ENCODE peak calls at places on chromosomes 6 and 20, in seven cellular contexts. K is GM23248, O is fibroblast of lung, I is MM.1S, D is K562, W is mammary epithelial cell, M is hepatocyte. C is an unnamed sample.

GRCh38 chr6:6781172-6781876 is 192.8 kb downstream of the LY86 start:
- DNase-seq in W (peak), O (peak), M (peak), K (peak), D (no peak), I (no peak), C (peak)

GRCh38 chr6:48678390-48678789 is 567.4 kb upstream of the PTCHD4 start:
- DNase-seq in O (no peak), M (no peak), W (no peak), K (no peak), I (no peak), D (no peak), C (no peak)

GRCh38 chr20:52622086-52622485 is 350.1 kb upstream of the TSHZ2 start:
- DNase-seq in W (no peak), D (no peak), M (no peak), K (peak), O (peak), I (no peak), C (no peak)

GRCh38 chr20:43544501-43544900 is 14.3 kb upstream of the SGK2 start:
- DNase-seq in W (no peak), D (no peak), K (no peak), I (no peak), M (no peak), O (no peak), C (no peak)

GRCh38 chr20:4916991-4917881 is 84.1 kb downstream of the SLC23A2 start:
- DNase-seq in O (peak), M (no peak), K (peak), I (no peak), D (no peak), W (peak), C (no peak)

GRCh38 chr6:119129968-119130484 is 51.6 kb upstream of the FAM184A start:
- DNase-seq in K (peak), D (no peak), M (no peak), W (peak), I (no peak), O (peak), C (no peak)

GRCh38 chr6:38720295-38720694 is 5.2 kb downstream of the DNAH8 start:
- DNase-seq in D (no peak), K (no peak), O (no peak), W (peak), I (no peak), M (no peak), C (no peak)

GRCh38 chr6:71012871-71013456 is 56.1 kb upstream of the B3GAT2 start:
- DNase-seq in W (peak), O (peak), K (peak), I (peak), D (peak), M (peak), C (no peak)

GRCh38 chr6:89311530-89311852 is 3.6 kb downstream of the GABRR2 start:
- DNase-seq in O (no peak), K (no peak), D (peak), W (no peak), M (no peak), I (no peak), C (no peak)

GRCh38 chr6:144555078-144555477 is 269.9 kb downstream of the UTRN start:
- DNase-seq in W (no peak), D (no peak), O (no peak), M (no peak), I (no peak), K (no peak), C (no peak)

DNA sequence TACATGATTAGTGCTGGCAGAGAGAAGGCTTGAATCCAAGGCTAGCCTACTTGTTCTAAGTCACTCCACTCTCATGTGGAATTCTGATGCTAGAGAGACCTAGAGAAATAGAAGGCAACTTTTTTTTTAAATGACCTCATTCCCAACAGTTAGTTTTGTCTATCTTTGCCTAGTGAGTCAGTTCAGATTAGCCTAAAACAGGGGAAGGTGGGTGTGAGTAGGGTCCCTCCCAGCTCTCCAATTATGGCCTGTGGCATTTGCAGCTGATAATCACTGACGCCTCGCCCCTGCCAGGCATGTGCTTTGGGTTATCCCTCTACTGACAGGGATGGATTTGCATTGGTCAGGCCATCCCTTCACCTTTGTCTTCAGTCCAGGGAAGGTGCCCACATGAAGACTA is 13.6 kb downstream of the TXLNB start:
- DNase-seq in O (peak), W (no peak), K (peak), D (no peak), M (no peak), I (no peak), C (no peak)
- TF ChIP-seq EZH2 in O (no peak), W (no peak), K (no peak), D (no peak), M (no peak), I (no peak), C (no peak)

GRCh38 chr6:393391-394221 is 2.1 kb downstream of the IRF4 start:
- DNase-seq in I (peak), D (no peak), M (no peak), O (no peak), K (no peak), W (no peak), C (no peak)
- TF ChIP-seq EZH2 in I (no peak), D (no peak), M (no peak), O (peak), K (no peak), W (peak), C (peak)

GRCh38 chr6:41231246-41231645 is 3.1 kb downstream of the TREML4 start:
- DNase-seq in K (no peak), O (no peak), M (no peak), W (no peak), I (no peak), D (no peak), C (no peak)
- TF ChIP-seq EZH2 in K (no peak), O (no peak), M (no peak), W (no peak), I (no peak), D (no peak), C (no peak)

GRCh38 chr20:61859712-61860111 is 206.0 kb downstream of the TAF4 start:
- DNase-seq in W (no peak), K (no peak), D (no peak), I (no peak), M (no peak), O (no peak), C (no peak)

GRCh38 chr20:61861054-61861841 is 204.4 kb downstream of the TAF4 start:
- DNase-seq in W (no peak), M (no peak), O (peak), K (no peak), I (no peak), D (no peak), C (no peak)

GRCh38 chr20:61860588-61860987 is 205.1 kb downstream of the TAF4 start:
- DNase-seq in M (no peak), I (no peak), D (no peak), O (no peak), W (no peak), K (no peak), C (no peak)

GRCh38 chr20:61864481-61864880 is 201.2 kb downstream of the TAF4 start:
- DNase-seq in W (no peak), I (no peak), D (no peak), O (no peak), M (no peak), K (no peak), C (no peak)

DNA sequence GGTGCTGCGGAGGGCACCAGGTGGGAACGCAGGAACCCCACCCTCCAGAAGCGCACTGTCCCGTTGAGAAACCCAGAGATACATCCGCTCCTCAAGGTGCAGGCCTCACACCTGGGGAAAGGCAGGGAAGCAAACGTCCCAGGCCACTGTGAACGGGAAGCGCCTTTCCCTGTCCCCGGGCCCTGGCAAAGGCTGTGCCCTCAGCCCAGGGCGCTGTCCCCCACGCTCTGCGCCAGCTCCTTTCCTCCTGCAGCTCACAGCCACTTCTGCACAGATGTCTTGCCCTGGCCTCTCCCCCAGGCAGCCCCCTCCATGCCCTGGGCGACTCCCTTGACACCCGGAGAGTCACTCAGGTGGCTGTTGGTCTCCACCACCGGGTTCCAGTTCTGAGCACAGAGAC is 203.8 kb downstream of the TAF4 start:
- DNase-seq in O (no peak), D (no peak), K (no peak), M (no peak), W (no peak), I (no peak), C (no peak)
- TF ChIP-seq EZH2 in O (no peak), D (no peak), K (no peak), M (no peak), W (no peak), I (no peak), C (no peak)

DNA sequence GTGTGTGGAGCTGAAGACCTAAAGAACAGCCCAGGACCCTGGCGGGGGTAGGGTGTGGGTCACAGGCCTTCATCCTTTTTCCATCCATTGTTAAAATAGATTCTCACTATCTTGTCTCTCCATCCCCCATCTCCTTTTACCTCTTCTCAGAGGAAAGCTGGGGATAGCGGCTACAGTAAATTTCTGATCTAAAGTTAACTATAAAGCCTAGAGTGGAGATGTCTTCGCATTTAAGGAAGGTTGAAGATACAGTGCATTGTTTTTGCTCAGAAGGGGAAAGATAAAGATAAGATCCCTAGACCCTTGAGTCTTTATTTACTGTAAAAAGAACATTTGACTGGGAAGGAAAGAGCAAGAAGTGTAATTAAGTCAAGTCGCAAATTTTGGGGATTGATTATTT is 8.6 kb downstream of the FOXA2 start:
- DNase-seq in M (no peak), K (no peak), W (no peak), O (no peak), I (no peak), D (no peak), C (no peak)
- TF ChIP-seq EZH2 in M (no peak), K (no peak), W (no peak), O (no peak), I (no peak), D (no peak), C (no peak)

GRCh38 chr6:151676460-151676807 is 131.0 kb upstream of the ESR1 start:
- DNase-seq in O (no peak), D (no peak), W (no peak), I (no peak), K (no peak), M (no peak), C (no peak)

GRCh38 chr6:151679081-151679480 is 128.4 kb upstream of the ESR1 start:
- DNase-seq in M (no peak), D (no peak), W (peak), I (no peak), K (peak), O (peak), C (no peak)

GRCh38 chr6:151679941-151680340 is 127.5 kb upstream of the ESR1 start:
- DNase-seq in O (no peak), W (no peak), I (no peak), K (no peak), D (no peak), M (no peak), C (no peak)

GRCh38 chr6:151675746-151676459 is 131.6 kb upstream of the ESR1 start:
- DNase-seq in K (peak), D (peak), W (peak), O (peak), I (peak), M (peak), C (no peak)

GRCh38 chr6:151677427-151677826 is 130.1 kb upstream of the ESR1 start:
- DNase-seq in W (no peak), K (no peak), M (no peak), O (no peak), I (no peak), D (no peak), C (no peak)
- TF ChIP-seq EZH2 in W (no peak), K (no peak), M (no peak), O (no peak), I (no peak), D (no peak), C (no peak)

DNA sequence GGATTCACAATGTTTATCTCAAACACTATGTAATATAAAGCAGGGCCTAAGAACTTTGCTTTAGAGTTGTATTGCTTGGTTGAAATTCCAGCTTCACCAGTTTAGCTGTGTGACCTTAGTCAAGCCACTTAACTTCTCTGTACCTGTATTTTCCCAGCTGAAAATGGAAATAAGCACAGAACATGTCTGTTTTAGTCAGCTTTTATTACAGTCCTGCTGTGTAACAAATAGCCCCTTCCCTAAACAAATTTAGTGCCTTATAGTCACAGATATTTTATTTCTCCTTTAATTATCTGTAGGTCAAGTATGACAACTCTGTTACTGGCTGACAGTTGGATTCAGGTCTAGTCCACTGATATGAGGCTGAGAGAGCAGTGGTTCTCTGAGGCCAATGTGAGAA is 56.0 kb upstream of the JAG1 start:
- DNase-seq in W (no peak), I (no peak), K (no peak), D (no peak), O (no peak), M (no peak), C (no peak)
- TF ChIP-seq EZH2 in W (no peak), I (no peak), K (no peak), D (no peak), O (no peak), M (no peak), C (no peak)

GRCh38 chr20:57261488-57262243 is 4.8 kb downstream of the BMP7 start:
- DNase-seq in K (no peak), W (no peak), I (no peak), M (no peak), D (no peak), O (no peak), C (no peak)
- TF ChIP-seq EZH2 in K (no peak), W (no peak), I (no peak), M (no peak), D (no peak), O (no peak), C (peak)

GRCh38 chr20:36773123-36773547 is 428 bp downstream of the DSN1 start:
- DNase-seq in O (no peak), M (no peak), W (no peak), D (no peak), K (peak), I (peak), C (no peak)

GRCh38 chr20:36777152-36777551 is 3.6 kb upstream of the DSN1 start:
- DNase-seq in O (no peak), W (no peak), M (no peak), I (no peak), D (peak), K (no peak), C (no peak)

GRCh38 chr20:36773548-36774242 is at the start of gene DSN1:
- DNase-seq in I (peak), D (peak), M (peak), K (peak), W (peak), O (peak), C (peak)

GRCh38 chr20:36775826-36776225 is 2.3 kb upstream of the DSN1 start:
- DNase-seq in M (no peak), D (no peak), W (no peak), I (no peak), K (no peak), O (no peak), C (no peak)

GRCh38 chr20:36775196-36775595 is 1.6 kb upstream of the DSN1 start:
- DNase-seq in K (peak), D (no peak), M (no peak), W (no peak), I (no peak), O (no peak), C (no peak)
- TF ChIP-seq EZH2 in K (no peak), D (no peak), M (no peak), W (no peak), I (no peak), O (no peak), C (no peak)

DNA sequence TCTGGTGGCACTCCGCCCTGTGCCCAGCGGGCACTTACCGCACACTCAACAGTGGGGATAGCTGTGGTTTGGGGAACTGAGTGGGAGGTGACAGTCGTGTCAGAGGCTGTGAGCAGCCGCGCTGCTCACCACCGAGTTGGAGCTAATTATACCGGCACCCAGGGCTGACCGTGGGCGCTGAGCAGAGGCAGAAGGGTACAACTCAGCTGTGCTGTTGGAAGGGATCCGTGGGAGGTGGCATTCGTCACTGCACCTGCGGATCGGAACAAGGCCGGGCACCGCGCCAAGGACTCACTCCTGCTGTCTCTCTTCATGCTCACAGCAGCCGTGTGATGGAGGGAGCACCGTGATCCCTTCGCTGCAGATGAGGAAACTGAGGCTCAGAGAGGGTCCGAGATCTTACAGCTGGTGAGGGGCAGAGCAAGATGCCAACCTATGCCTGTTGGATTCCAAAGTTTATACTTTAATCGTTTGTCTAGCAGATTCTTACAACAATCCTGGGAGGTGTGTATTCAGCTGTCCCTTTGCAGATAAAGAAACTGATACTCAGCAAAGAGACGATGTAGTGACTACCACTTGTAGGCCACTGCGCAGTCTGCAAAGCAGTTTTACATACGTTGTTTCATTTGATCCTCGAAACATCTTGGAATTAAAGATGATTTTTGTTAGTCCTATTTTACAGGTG is 713 bp upstream of the ELMO2 start:
- DNase-seq in K (peak), D (no peak), O (peak), M (peak), I (peak), W (peak), C (no peak)
- TF ChIP-seq EZH2 in K (no peak), D (no peak), O (no peak), M (no peak), I (no peak), W (no peak), C (no peak)

C was measured in keratinocyte.